ENCODE peak calls at places on chromosome 16, in nine cellular contexts. R is fibroblast of lung, G is A549, H is brain microvascular endothelial cell, I is left ventricle myocardium inferior, B is heart left ventricle, U is psoas muscle, Q is right lobe of liver, Z is SJSA1. O is an unnamed sample.
A peak's percentile ranks its signal among the peaks of the same experiment; 100 is the strongest.

GRCh38 chr16:69481901-69482341 is 57.5 kb downstream of the CYB5B start:
- DNase-seq in R (peak; percentile 88), G (no peak), H (peak; percentile 29), I (peak; percentile 92), B (peak; percentile 93), U (peak; percentile 87), Q (peak; percentile 85), Z (no peak), O (peak; percentile 89)

GRCh38 chr16:85490971-85491771 is 122.0 kb upstream of the GSE1 start:
- DNase-seq in R (no peak), G (peak; percentile 52), H (no peak), I (no peak), B (no peak), U (no peak), Q (no peak), Z (no peak), O (no peak)

GRCh38 chr16:56601325-56601724 is 7.1 kb upstream of the MT2A start:
- DNase-seq in R (no peak), G (no peak), H (no peak), I (no peak), B (no peak), U (no peak), Q (no peak), Z (no peak), O (no peak)

GRCh38 chr16:81480856-81481821 is 36.5 kb downstream of the CMIP start:
- DNase-seq in R (peak; percentile 28), G (no peak), H (peak; percentile 48), I (no peak), B (peak; percentile 72), U (peak; percentile 50), Q (peak; percentile 77), Z (no peak), O (peak; percentile 85)

GRCh38 chr16:46947900-46948547 is 25.4 kb downstream of the DNAJA2 start:
- DNase-seq in R (peak; percentile 59), G (peak; percentile 55), H (peak; percentile 17), I (no peak), B (no peak), U (no peak), Q (peak; percentile 43), Z (no peak), O (no peak)

GRCh38 chr16:3625911-3626732 is 14.7 kb upstream of the SLX4 start:
- DNase-seq in R (no peak), G (no peak), H (no peak), I (no peak), B (no peak), U (no peak), Q (peak; percentile 13), Z (no peak), O (no peak)

GRCh38 chr16:52309761-52310416 is 237.1 kb downstream of the TOX3 start:
- DNase-seq in R (no peak), G (no peak), H (no peak), I (no peak), B (no peak), U (no peak), Q (no peak), Z (no peak), O (no peak)

GRCh38 chr16:68902376-68903345 is 59.3 kb downstream of the TANGO6 start:
- DNase-seq in R (peak; percentile 66), G (peak; percentile 68), H (peak; percentile 51), I (no peak), B (no peak), U (no peak), Q (peak; percentile 57), Z (no peak), O (no peak)

GRCh38 chr16:82700541-82701240 is 73.9 kb downstream of the CDH13 start:
- DNase-seq in R (peak; percentile 63), G (no peak), H (peak; percentile 75), I (no peak), B (no peak), U (no peak), Q (no peak), Z (no peak), O (no peak)

GRCh38 chr16:4358831-4359561 is 7.9 kb upstream of the PAM16 start:
- DNase-seq in R (peak; percentile 34), G (peak; percentile 58), H (no peak), I (peak; percentile 60), B (peak; percentile 72), U (peak; percentile 78), Q (peak; percentile 78), Z (peak; percentile 72), O (peak; percentile 80)

GRCh38 chr16:8634991-8635736 is 13.7 kb downstream of the METTL22 start:
- DNase-seq in R (peak; percentile 41), G (peak; percentile 64), H (peak; percentile 42), I (no peak), B (no peak), U (no peak), Q (no peak), Z (no peak), O (no peak)

GRCh38 chr16:58464047-58464915 is 35.7 kb upstream of the NDRG4 start:
- DNase-seq in R (no peak), G (no peak), H (no peak), I (peak; percentile 53), B (peak; percentile 67), U (no peak), Q (no peak), Z (no peak), O (no peak)

GRCh38 chr16:85735225-85735722 is 15.6 kb downstream of the C16orf74 start:
- DNase-seq in R (no peak), G (no peak), H (no peak), I (no peak), B (no peak), U (no peak), Q (no peak), Z (no peak), O (no peak)

GRCh38 chr16:30722916-30723315 is 23.9 kb downstream of the SRCAP start:
- DNase-seq in R (no peak), G (no peak), H (no peak), I (no peak), B (no peak), U (no peak), Q (no peak), Z (no peak), O (no peak)

GRCh38 chr16:30533748-30534367 is 800 bp downstream of the ZNF747 start:
- DNase-seq in R (no peak), G (no peak), H (no peak), I (no peak), B (no peak), U (no peak), Q (no peak), Z (no peak), O (no peak)

GRCh38 chr16:476039-476438 is 50.6 kb downstream of the RAB11FIP3 start:
- DNase-seq in R (no peak), G (no peak), H (no peak), I (no peak), B (no peak), U (no peak), Q (no peak), Z (no peak), O (no peak)

DNA sequence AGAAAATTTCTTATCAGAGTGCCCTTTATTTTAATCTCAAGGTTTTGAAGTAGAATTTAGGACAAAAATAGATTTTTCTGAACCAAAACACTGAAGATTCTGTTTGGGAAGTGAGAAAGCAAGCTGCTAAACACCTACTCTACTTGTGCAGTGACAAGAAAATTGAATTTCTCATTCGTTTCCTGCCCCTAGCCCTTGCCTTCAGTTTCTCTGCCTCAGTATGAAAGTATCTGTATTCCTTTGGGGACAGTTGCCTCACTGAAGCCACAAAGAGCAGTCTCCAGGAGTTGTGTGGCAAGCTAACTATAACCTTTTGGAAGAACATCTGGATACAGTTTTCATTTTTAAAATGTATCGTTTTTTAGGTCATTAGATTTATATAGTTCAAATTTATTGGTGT is 19.7 kb downstream of the MOSMO start:
- DNase-seq in R (no peak), G (no peak), H (no peak), I (no peak), B (no peak), U (no peak), Q (no peak), Z (no peak), O (no peak)
- H3K27ac ChIP-seq in R (peak overlapping the region; percentile 87), G (peak overlapping the region; percentile 64), H (peak overlapping the region; percentile 81), I (no peak overlapping the region), B (no peak overlapping the region), U (no peak overlapping the region), Q (no peak overlapping the region), Z (peak overlapping the region; percentile 96), O (no peak overlapping the region)

GRCh38 chr16:10065014-10065413 is 117.2 kb downstream of the GRIN2A start:
- DNase-seq in R (no peak), G (no peak), H (no peak), I (no peak), B (no peak), U (no peak), Q (no peak), Z (no peak), O (no peak)

GRCh38 chr16:10069374-10069773 is 112.9 kb downstream of the GRIN2A start:
- DNase-seq in R (no peak), G (no peak), H (no peak), I (peak; percentile 48), B (peak; percentile 72), U (no peak), Q (no peak), Z (no peak), O (no peak)

GRCh38 chr16:10067406-10067805 is 114.8 kb downstream of the GRIN2A start:
- DNase-seq in R (no peak), G (no peak), H (no peak), I (no peak), B (no peak), U (no peak), Q (no peak), Z (no peak), O (no peak)

GRCh38 chr16:10076037-10076436 is 106.2 kb downstream of the GRIN2A start:
- DNase-seq in R (no peak), G (no peak), H (no peak), I (no peak), B (no peak), U (no peak), Q (no peak), Z (no peak), O (no peak)

DNA sequence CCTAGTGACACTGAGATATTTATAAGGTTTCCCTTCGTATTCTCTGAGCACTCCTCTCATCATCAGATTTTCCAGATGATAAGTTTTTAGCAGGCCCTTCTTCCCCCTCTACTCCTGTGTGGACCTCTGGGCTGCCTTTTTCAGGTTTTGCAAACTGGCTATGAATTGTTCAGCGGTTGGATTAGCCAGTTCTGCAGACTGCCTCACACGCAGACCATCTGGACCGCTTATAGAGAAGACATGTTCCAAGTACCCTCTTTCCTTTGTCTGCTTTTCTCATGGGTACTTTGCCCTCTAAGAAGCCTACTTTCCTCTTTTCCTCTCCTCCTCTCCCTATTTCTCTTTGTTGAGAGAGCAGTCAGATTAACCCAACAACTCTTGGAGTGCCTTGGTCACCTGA is 111.6 kb downstream of the GRIN2A start:
- DNase-seq in R (no peak), G (no peak), H (no peak), I (no peak), B (no peak), U (no peak), Q (no peak), Z (no peak), O (no peak)
- H3K27ac ChIP-seq in R (no peak overlapping the region), G (no peak overlapping the region), H (no peak overlapping the region), I (no peak overlapping the region), B (no peak overlapping the region), U (no peak overlapping the region), Q (no peak overlapping the region), Z (no peak overlapping the region), O (no peak overlapping the region)

GRCh38 chr16:14303182-14303618 is 232.1 kb downstream of the MRTFB start:
- DNase-seq in R (peak; percentile 34), G (no peak), H (no peak), I (no peak), B (no peak), U (no peak), Q (no peak), Z (no peak), O (no peak)
- H3K27ac ChIP-seq in R (peak overlapping the region; percentile 27), G (peak overlapping the region; percentile 99), H (no peak overlapping the region), I (peak overlapping the region; percentile 91), B (peak overlapping the region; percentile 73), U (peak overlapping the region; percentile 97), Q (peak overlapping the region; percentile 47), Z (peak overlapping the region; percentile 32), O (no peak overlapping the region)

GRCh38 chr16:54929090-54930033 is 1.3 kb upstream of the IRX5 start:
- DNase-seq in R (peak; percentile 90), G (peak; percentile 98), H (peak; percentile 99), I (peak; percentile 100), B (peak; percentile 100), U (peak; percentile 98), Q (peak; percentile 99), Z (peak; percentile 100), O (peak; percentile 100)
- H3K27ac ChIP-seq in R (no peak overlapping the region), G (peak overlapping the region; percentile 99), H (peak overlapping the region; percentile 68), I (peak overlapping the region; percentile 92), B (peak overlapping the region; percentile 90), U (peak overlapping the region; percentile 97), Q (no peak overlapping the region), Z (peak overlapping the region; percentile 100), O (peak overlapping the region; percentile 85)

O was measured in lower lobe of right lung.